ENCODE peak calls at places on chromosomes 2 and 18, in seven cellular contexts. One of them, this sample, is unnamed.

GRCh38 chr18:76446321-76446720 is 48.7 kb downstream of the ZNF516 start:
- DNase-seq in brain microvascular endothelial cell: no peak
- DNase-seq in astrocyte of the cerebellum: no peak
- DNase-seq in foreskin fibroblast: no peak
- DNase-seq in CD4-positive, alpha-beta T cell: no peak
- DNase-seq in chondrocyte: peak; percentile 55
- DNase-seq in kidney epithelial cell: no peak
- DNase-seq in this sample: no peak

GRCh38 chr2:86094229-86094628 is 11.5 kb downstream of the POLR1A start:
- DNase-seq in brain microvascular endothelial cell: no peak
- DNase-seq in astrocyte of the cerebellum: no peak
- DNase-seq in foreskin fibroblast: no peak
- DNase-seq in CD4-positive, alpha-beta T cell: no peak
- DNase-seq in chondrocyte: no peak
- DNase-seq in kidney epithelial cell: no peak
- DNase-seq in this sample: no peak

GRCh38 chr2:88090446-88091283 is 23.0 kb downstream of the SMYD1 start:
- DNase-seq in brain microvascular endothelial cell: no peak
- DNase-seq in astrocyte of the cerebellum: no peak
- DNase-seq in foreskin fibroblast: no peak
- DNase-seq in CD4-positive, alpha-beta T cell: no peak
- DNase-seq in chondrocyte: no peak
- DNase-seq in kidney epithelial cell: no peak
- DNase-seq in this sample: no peak

GRCh38 chr2:88658890-88659881 is 31.9 kb upstream of the EIF2AK3 start:
- DNase-seq in brain microvascular endothelial cell: peak; percentile 47
- DNase-seq in astrocyte of the cerebellum: no peak
- DNase-seq in foreskin fibroblast: peak; percentile 72
- DNase-seq in CD4-positive, alpha-beta T cell: no peak
- DNase-seq in chondrocyte: no peak
- DNase-seq in kidney epithelial cell: no peak
- DNase-seq in this sample: no peak

GRCh38 chr2:54432181-54433020 is 23.7 kb upstream of the SPTBN1 start:
- DNase-seq in brain microvascular endothelial cell: no peak
- DNase-seq in astrocyte of the cerebellum: no peak
- DNase-seq in foreskin fibroblast: no peak
- DNase-seq in CD4-positive, alpha-beta T cell: no peak
- DNase-seq in chondrocyte: no peak
- DNase-seq in kidney epithelial cell: no peak
- DNase-seq in this sample: no peak

GRCh38 chr2:40371525-40372277 is 80.2 kb downstream of the SLC8A1 start:
- DNase-seq in brain microvascular endothelial cell: peak; percentile 96
- DNase-seq in astrocyte of the cerebellum: peak; percentile 39
- DNase-seq in foreskin fibroblast: peak; percentile 84
- DNase-seq in CD4-positive, alpha-beta T cell: no peak
- DNase-seq in chondrocyte: no peak
- DNase-seq in kidney epithelial cell: peak; percentile 49
- DNase-seq in this sample: no peak

GRCh38 chr2:43412121-43412753 is 183.6 kb downstream of the THADA start:
- DNase-seq in brain microvascular endothelial cell: no peak
- DNase-seq in astrocyte of the cerebellum: no peak
- DNase-seq in foreskin fibroblast: no peak
- DNase-seq in CD4-positive, alpha-beta T cell: no peak
- DNase-seq in chondrocyte: no peak
- DNase-seq in kidney epithelial cell: no peak
- DNase-seq in this sample: no peak

GRCh38 chr2:191620144-191620543 is 57.8 kb upstream of the NABP1 start:
- DNase-seq in brain microvascular endothelial cell: no peak
- DNase-seq in astrocyte of the cerebellum: peak; percentile 35
- DNase-seq in foreskin fibroblast: no peak
- DNase-seq in CD4-positive, alpha-beta T cell: no peak
- DNase-seq in chondrocyte: no peak
- DNase-seq in kidney epithelial cell: no peak
- DNase-seq in this sample: no peak

GRCh38 chr18:79573921-79574491 is 105.6 kb upstream of the CTDP1 start:
- DNase-seq in brain microvascular endothelial cell: no peak
- DNase-seq in astrocyte of the cerebellum: no peak
- DNase-seq in foreskin fibroblast: no peak
- DNase-seq in CD4-positive, alpha-beta T cell: no peak
- DNase-seq in chondrocyte: peak; percentile 77
- DNase-seq in kidney epithelial cell: no peak
- DNase-seq in this sample: no peak

GRCh38 chr2:143706297-143706696 is 577.1 kb downstream of the ARHGAP15 start:
- DNase-seq in brain microvascular endothelial cell: no peak
- DNase-seq in astrocyte of the cerebellum: no peak
- DNase-seq in foreskin fibroblast: no peak
- DNase-seq in CD4-positive, alpha-beta T cell: no peak
- DNase-seq in chondrocyte: no peak
- DNase-seq in kidney epithelial cell: no peak
- DNase-seq in this sample: no peak

GRCh38 chr2:138564586-138565250 is 63.1 kb downstream of the SPOPL start:
- DNase-seq in brain microvascular endothelial cell: no peak
- DNase-seq in astrocyte of the cerebellum: no peak
- DNase-seq in foreskin fibroblast: no peak
- DNase-seq in CD4-positive, alpha-beta T cell: no peak
- DNase-seq in chondrocyte: no peak
- DNase-seq in kidney epithelial cell: no peak
- DNase-seq in this sample: no peak

GRCh38 chr2:172223601-172224054 is 120.9 kb upstream of the DLX2 start:
- DNase-seq in brain microvascular endothelial cell: no peak
- DNase-seq in astrocyte of the cerebellum: no peak
- DNase-seq in foreskin fibroblast: no peak
- DNase-seq in CD4-positive, alpha-beta T cell: no peak
- DNase-seq in chondrocyte: no peak
- DNase-seq in kidney epithelial cell: no peak
- DNase-seq in this sample: no peak

GRCh38 chr2:165440367-165440766 is 29.1 kb upstream of the CSRNP3 start:
- DNase-seq in brain microvascular endothelial cell: peak; percentile 72
- DNase-seq in astrocyte of the cerebellum: peak; percentile 80
- DNase-seq in foreskin fibroblast: peak; percentile 77
- DNase-seq in CD4-positive, alpha-beta T cell: no peak
- DNase-seq in chondrocyte: no peak
- DNase-seq in kidney epithelial cell: no peak
- DNase-seq in this sample: no peak

GRCh38 chr2:36450466-36451196 is 95.1 kb downstream of the CRIM1 start:
- DNase-seq in brain microvascular endothelial cell: peak; percentile 83
- DNase-seq in astrocyte of the cerebellum: peak; percentile 89
- DNase-seq in foreskin fibroblast: peak; percentile 82
- DNase-seq in CD4-positive, alpha-beta T cell: no peak
- DNase-seq in chondrocyte: no peak
- DNase-seq in kidney epithelial cell: peak; percentile 60
- DNase-seq in this sample: no peak

GRCh38 chr18:34023471-34023870 is 201.2 kb downstream of the NOL4 start:
- DNase-seq in brain microvascular endothelial cell: peak; percentile 14
- DNase-seq in astrocyte of the cerebellum: peak; percentile 49
- DNase-seq in foreskin fibroblast: no peak
- DNase-seq in CD4-positive, alpha-beta T cell: no peak
- DNase-seq in chondrocyte: no peak
- DNase-seq in kidney epithelial cell: peak; percentile 42
- DNase-seq in this sample: no peak

GRCh38 chr18:55401638-55402191 is 186.3 kb downstream of the TCF4 start:
- DNase-seq in brain microvascular endothelial cell: peak; percentile 73
- DNase-seq in astrocyte of the cerebellum: no peak
- DNase-seq in foreskin fibroblast: peak; percentile 70
- DNase-seq in CD4-positive, alpha-beta T cell: no peak
- DNase-seq in chondrocyte: no peak
- DNase-seq in kidney epithelial cell: no peak
- DNase-seq in this sample: peak; percentile 14

GRCh38 chr18:8703181-8703638 is 2.1 kb upstream of the MTCL1 start:
- DNase-seq in brain microvascular endothelial cell: no peak
- DNase-seq in astrocyte of the cerebellum: no peak
- DNase-seq in foreskin fibroblast: no peak
- DNase-seq in CD4-positive, alpha-beta T cell: no peak
- DNase-seq in chondrocyte: no peak
- DNase-seq in kidney epithelial cell: no peak
- DNase-seq in this sample: no peak

GRCh38 chr2:223668302-223668998 is 66.3 kb upstream of the SCG2 start:
- DNase-seq in brain microvascular endothelial cell: peak; percentile 61
- DNase-seq in astrocyte of the cerebellum: no peak
- DNase-seq in foreskin fibroblast: peak; percentile 29
- DNase-seq in CD4-positive, alpha-beta T cell: no peak
- DNase-seq in chondrocyte: no peak
- DNase-seq in kidney epithelial cell: no peak
- DNase-seq in this sample: no peak

GRCh38 chr2:18926633-18927524 is 337.5 kb upstream of the NT5C1B start:
- DNase-seq in brain microvascular endothelial cell: no peak
- DNase-seq in astrocyte of the cerebellum: peak; percentile 38
- DNase-seq in foreskin fibroblast: no peak
- DNase-seq in CD4-positive, alpha-beta T cell: no peak
- DNase-seq in chondrocyte: no peak
- DNase-seq in kidney epithelial cell: no peak
- DNase-seq in this sample: no peak

GRCh38 chr2:178884440-178884839 is 77.2 kb upstream of the TTN start:
- DNase-seq in brain microvascular endothelial cell: no peak
- DNase-seq in astrocyte of the cerebellum: no peak
- DNase-seq in foreskin fibroblast: no peak
- DNase-seq in CD4-positive, alpha-beta T cell: no peak
- DNase-seq in chondrocyte: no peak
- DNase-seq in kidney epithelial cell: no peak
- DNase-seq in this sample: no peak

GRCh38 chr2:281381-281780 is 6.5 kb downstream of the ALKAL2 start:
- DNase-seq in brain microvascular endothelial cell: no peak
- DNase-seq in astrocyte of the cerebellum: no peak
- DNase-seq in foreskin fibroblast: no peak
- DNase-seq in CD4-positive, alpha-beta T cell: no peak
- DNase-seq in chondrocyte: no peak
- DNase-seq in kidney epithelial cell: no peak
- DNase-seq in this sample: no peak

GRCh38 chr2:282693-283263 is 5.1 kb downstream of the ALKAL2 start:
- DNase-seq in brain microvascular endothelial cell: no peak
- DNase-seq in astrocyte of the cerebellum: no peak
- DNase-seq in foreskin fibroblast: no peak
- DNase-seq in CD4-positive, alpha-beta T cell: no peak
- DNase-seq in chondrocyte: no peak
- DNase-seq in kidney epithelial cell: no peak
- DNase-seq in this sample: no peak

GRCh38 chr2:279956-280654 is 7.8 kb downstream of the ALKAL2 start:
- DNase-seq in brain microvascular endothelial cell: no peak
- DNase-seq in astrocyte of the cerebellum: no peak
- DNase-seq in foreskin fibroblast: no peak
- DNase-seq in CD4-positive, alpha-beta T cell: no peak
- DNase-seq in chondrocyte: no peak
- DNase-seq in kidney epithelial cell: no peak
- DNase-seq in this sample: no peak

GRCh38 chr2:279366-279765 is 8.5 kb downstream of the ALKAL2 start:
- DNase-seq in brain microvascular endothelial cell: no peak
- DNase-seq in astrocyte of the cerebellum: no peak
- DNase-seq in foreskin fibroblast: no peak
- DNase-seq in CD4-positive, alpha-beta T cell: no peak
- DNase-seq in chondrocyte: no peak
- DNase-seq in kidney epithelial cell: no peak
- DNase-seq in this sample: no peak

DNA sequence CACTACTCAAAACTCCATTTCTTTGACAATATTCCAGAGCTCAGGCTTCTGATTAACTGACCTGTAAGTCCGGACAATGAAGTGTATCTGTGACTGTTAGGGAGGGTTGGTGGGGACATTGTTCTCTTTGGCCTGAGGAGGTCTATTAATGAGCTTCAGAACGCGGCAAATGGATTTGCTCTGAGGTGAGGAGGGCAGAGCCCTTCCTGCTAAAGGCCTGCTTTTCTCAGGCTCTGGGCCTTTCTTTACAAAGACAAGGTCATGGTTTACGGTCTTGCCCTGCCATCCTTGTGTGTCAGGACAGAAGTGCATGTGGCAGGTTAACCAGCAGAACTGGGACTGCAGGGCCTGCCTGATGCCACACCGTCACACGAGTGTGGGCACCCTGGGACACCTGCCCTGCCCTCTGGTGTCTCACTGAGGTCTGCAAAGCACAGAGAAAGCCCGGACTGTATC is 7.2 kb downstream of the ALKAL2 start:
- DNase-seq in brain microvascular endothelial cell: no peak
- DNase-seq in astrocyte of the cerebellum: no peak
- DNase-seq in foreskin fibroblast: no peak
- DNase-seq in CD4-positive, alpha-beta T cell: no peak
- DNase-seq in chondrocyte: no peak
- DNase-seq in kidney epithelial cell: no peak
- DNase-seq in this sample: no peak
- TF ChIP-seq CTCF in brain microvascular endothelial cell: no peak
- TF ChIP-seq CTCF in astrocyte of the cerebellum: no peak
- TF ChIP-seq CTCF in foreskin fibroblast: no peak
- TF ChIP-seq CTCF in CD4-positive, alpha-beta T cell: no peak
- TF ChIP-seq CTCF in chondrocyte: no peak
- TF ChIP-seq CTCF in kidney epithelial cell: no peak
- TF ChIP-seq CTCF in this sample: no peak

DNA sequence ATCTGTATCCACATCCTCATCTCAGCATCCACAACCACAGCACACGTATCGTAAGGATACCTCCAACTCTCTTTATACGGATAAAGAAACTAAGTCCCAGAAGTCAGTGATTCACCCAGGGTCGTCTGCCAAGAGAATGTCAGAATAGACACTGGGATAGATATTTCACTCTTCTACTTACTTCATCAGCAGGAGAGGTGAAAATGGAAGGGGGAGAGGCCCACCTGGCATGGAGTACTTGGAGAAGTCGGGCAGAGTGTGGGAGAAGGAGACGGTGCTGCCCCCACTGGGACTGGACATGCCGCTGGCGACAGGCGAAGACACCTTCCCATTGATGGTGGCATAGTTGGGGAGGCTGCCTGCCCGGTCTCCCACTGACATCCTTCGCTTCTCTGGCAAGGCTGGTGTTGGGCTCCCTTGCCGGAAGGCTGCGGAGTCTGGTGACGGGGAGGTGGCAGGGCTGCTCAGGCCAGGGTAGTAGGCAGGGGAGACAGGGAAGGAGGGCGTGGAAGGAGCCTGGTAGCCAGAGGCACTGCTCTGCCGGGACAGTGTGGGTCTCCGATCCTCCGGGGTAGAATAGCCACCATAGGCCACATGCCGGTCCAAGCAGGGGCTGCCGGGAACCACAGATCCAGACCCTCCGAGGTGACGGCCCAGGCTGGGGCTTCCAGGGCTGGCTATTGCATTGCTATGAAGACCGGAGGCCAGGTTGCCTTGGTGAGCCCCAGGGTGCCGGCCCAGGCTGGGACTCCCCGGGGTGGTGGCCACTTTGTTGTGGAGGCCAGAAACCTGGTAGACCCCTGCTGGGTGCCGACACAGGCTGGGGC is 185.1 kb downstream of the TNS1 start:
- DNase-seq in brain microvascular endothelial cell: no peak
- DNase-seq in astrocyte of the cerebellum: no peak
- DNase-seq in foreskin fibroblast: no peak
- DNase-seq in CD4-positive, alpha-beta T cell: no peak
- DNase-seq in chondrocyte: no peak
- DNase-seq in kidney epithelial cell: no peak
- DNase-seq in this sample: no peak
- TF ChIP-seq CTCF in brain microvascular endothelial cell: no peak
- TF ChIP-seq CTCF in astrocyte of the cerebellum: no peak
- TF ChIP-seq CTCF in foreskin fibroblast: no peak
- TF ChIP-seq CTCF in CD4-positive, alpha-beta T cell: no peak
- TF ChIP-seq CTCF in chondrocyte: no peak
- TF ChIP-seq CTCF in kidney epithelial cell: no peak
- TF ChIP-seq CTCF in this sample: no peak

GRCh38 chr18:28404721-28405120 is 227.8 kb upstream of the CDH2 start:
- DNase-seq in brain microvascular endothelial cell: no peak
- DNase-seq in astrocyte of the cerebellum: no peak
- DNase-seq in foreskin fibroblast: no peak
- DNase-seq in CD4-positive, alpha-beta T cell: no peak
- DNase-seq in chondrocyte: no peak
- DNase-seq in kidney epithelial cell: no peak
- DNase-seq in this sample: no peak
- TF ChIP-seq CTCF in brain microvascular endothelial cell: no peak
- TF ChIP-seq CTCF in astrocyte of the cerebellum: no peak
- TF ChIP-seq CTCF in foreskin fibroblast: no peak
- TF ChIP-seq CTCF in CD4-positive, alpha-beta T cell: no peak
- TF ChIP-seq CTCF in chondrocyte: no peak
- TF ChIP-seq CTCF in kidney epithelial cell: no peak
- TF ChIP-seq CTCF in this sample: no peak

GRCh38 chr2:639703-640102 is 37.5 kb downstream of the TMEM18 start:
- DNase-seq in brain microvascular endothelial cell: no peak
- DNase-seq in astrocyte of the cerebellum: no peak
- DNase-seq in foreskin fibroblast: no peak
- DNase-seq in CD4-positive, alpha-beta T cell: no peak
- DNase-seq in chondrocyte: no peak
- DNase-seq in kidney epithelial cell: no peak
- DNase-seq in this sample: no peak
- TF ChIP-seq CTCF in brain microvascular endothelial cell: no peak
- TF ChIP-seq CTCF in astrocyte of the cerebellum: no peak
- TF ChIP-seq CTCF in foreskin fibroblast: no peak
- TF ChIP-seq CTCF in CD4-positive, alpha-beta T cell: no peak
- TF ChIP-seq CTCF in chondrocyte: no peak
- TF ChIP-seq CTCF in kidney epithelial cell: no peak
- TF ChIP-seq CTCF in this sample: no peak

This sample was measured in progenitor cell of endocrine pancreas.